ENCODE peak calls at places on chromosomes 2 and 18, in eight cellular contexts. N is PC-3, R is stomach, J is endothelial cell of umbilical vein, H is upper lobe of right lung, Z is cardiac muscle cell, T is colonic mucosa, W is AG04450. D is an unnamed sample. For H3K27me3, the result is how much of the 10 kb centered on the place peaks cover.

GRCh38 chr2:216371756-216372702 is at the start of gene MARCHF4:
- DNase-seq in N (peak), R (peak), J (peak), H (peak), Z (peak), T (peak), W (peak), D (peak)

GRCh38 chr2:43482974-43483373 is 112.9 kb downstream of the THADA start:
- DNase-seq in N (peak), R (no peak), J (no peak), H (no peak), Z (peak), T (no peak), W (no peak), D (no peak)

GRCh38 chr2:57701391-57701791 is 345.2 kb upstream of the VRK2 start:
- DNase-seq in N (no peak), R (no peak), J (no peak), H (no peak), Z (no peak), T (no peak), W (no peak), D (no peak)

GRCh38 chr18:26772691-26773090 is 92.8 kb downstream of the AQP4 start:
- DNase-seq in N (no peak), R (no peak), J (no peak), H (no peak), Z (no peak), T (no peak), W (no peak), D (no peak)

GRCh38 chr2:151363709-151364108 is 6.3 kb downstream of the TNFAIP6 start:
- DNase-seq in N (no peak), R (no peak), J (peak), H (no peak), Z (peak), T (no peak), W (no peak), D (no peak)

GRCh38 chr2:43848174-43848573 is 9.4 kb downstream of the ABCG8 start:
- DNase-seq in N (peak), R (no peak), J (no peak), H (no peak), Z (no peak), T (no peak), W (no peak), D (no peak)

GRCh38 chr2:198072655-198073054 is 268.3 kb downstream of the PLCL1 start:
- DNase-seq in N (no peak), R (no peak), J (peak), H (no peak), Z (no peak), T (no peak), W (no peak), D (no peak)

GRCh38 chr18:41954827-41955613 is at the start of gene PIK3C3:
- DNase-seq in N (peak), R (peak), J (peak), H (peak), Z (peak), T (peak), W (peak), D (peak)

GRCh38 chr2:191245046-191245868 is at the start of gene MYO1B:
- DNase-seq in N (peak), R (peak), J (peak), H (peak), Z (peak), T (peak), W (peak), D (peak)
- TF ChIP-seq CTCF in N (peak), R (peak), J (peak), H (peak), Z (peak), T (peak), W (peak), D (peak)

DNA sequence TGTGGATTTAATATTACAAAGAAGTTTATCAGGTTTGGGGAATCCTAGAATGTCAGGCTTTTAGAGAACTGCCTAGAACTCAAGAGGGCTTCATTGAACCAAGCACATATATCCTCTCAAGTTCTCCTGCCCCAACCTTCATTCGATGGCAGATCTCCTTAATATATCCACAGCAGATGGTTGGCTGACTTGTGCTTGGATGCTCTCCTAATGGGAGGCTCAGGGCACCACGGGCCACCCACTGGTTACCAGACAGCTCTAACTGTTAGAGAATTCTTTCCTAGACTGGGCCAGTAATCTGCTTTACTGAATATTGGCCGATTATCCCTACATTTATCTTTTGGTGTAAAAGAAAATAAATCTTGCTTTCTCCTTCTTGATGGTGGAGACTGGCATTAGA is 87.2 kb upstream of the ATP8B1 start:
- DNase-seq in N (no peak), R (no peak), J (no peak), H (no peak), Z (no peak), T (no peak), W (no peak), D (no peak)
- H3K27me3 ChIP-seq in N (under half), R (under half), J (under half), H (under half), Z (under half), T (under half), W (under half), D (under half)

DNA sequence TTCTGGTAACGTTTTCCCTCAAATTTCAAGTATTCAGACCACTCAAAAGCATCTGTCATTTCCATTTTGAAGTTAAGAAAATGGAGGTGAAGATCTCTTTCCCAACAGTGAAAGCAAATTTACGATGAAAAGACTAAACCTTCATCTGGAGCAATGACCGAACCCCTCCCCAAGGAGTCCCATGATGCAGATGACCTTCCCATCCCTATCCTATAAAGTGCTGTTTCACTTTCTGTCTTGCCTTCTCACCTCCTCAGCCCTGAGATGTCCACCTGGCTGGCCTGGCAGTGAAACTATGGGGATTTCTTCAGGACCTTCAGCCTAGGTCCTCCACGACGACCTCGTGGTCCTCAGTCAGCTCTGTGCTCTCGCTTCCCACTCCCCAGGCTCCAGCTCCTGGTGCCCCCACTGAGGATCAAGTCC is 925 bp upstream of the NPC1 start:
- DNase-seq in N (no peak), R (no peak), J (no peak), H (no peak), Z (no peak), T (peak), W (no peak), D (no peak)
- TF ChIP-seq CTCF in N (no peak), R (no peak), J (no peak), H (no peak), Z (no peak), T (no peak), W (no peak), D (no peak)

DNA sequence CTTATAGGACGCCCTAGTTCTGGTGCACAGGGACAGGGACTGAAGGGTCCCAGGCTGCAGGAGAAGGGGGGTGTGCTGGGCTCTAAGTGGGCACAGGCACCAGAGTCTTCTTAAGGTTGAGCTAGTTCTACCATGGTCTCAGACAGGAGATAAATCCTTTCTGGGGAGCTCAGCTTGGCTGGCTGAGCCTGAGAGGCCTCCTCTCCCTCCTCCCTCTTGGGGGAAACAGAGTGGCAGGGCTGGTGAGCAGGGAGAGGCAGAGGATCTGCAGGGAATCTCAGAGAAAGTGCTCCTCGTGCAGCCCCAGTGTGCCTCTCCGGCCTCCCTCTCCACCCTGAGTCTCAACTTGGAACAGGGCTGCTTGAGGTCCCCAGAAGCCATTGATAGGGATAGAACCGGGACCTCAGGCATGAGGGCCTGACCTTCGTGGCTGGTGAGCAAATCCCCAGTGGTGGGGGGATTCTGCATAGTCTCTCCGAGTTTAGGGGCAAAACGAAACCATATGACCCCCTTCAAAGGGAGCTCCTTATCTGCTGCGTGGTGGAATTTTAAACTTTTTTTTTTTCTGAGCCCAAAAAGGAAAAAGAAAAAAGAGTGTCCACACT is 2.0 kb downstream of the GDF7 start:
- DNase-seq in N (no peak), R (no peak), J (no peak), H (peak), Z (no peak), T (no peak), W (no peak), D (no peak)
- H3K27me3 ChIP-seq in N (under half), R (under half), J (half or more), H (half or more), Z (half or more), T (half or more), W (half or more), D (half or more)

DNA sequence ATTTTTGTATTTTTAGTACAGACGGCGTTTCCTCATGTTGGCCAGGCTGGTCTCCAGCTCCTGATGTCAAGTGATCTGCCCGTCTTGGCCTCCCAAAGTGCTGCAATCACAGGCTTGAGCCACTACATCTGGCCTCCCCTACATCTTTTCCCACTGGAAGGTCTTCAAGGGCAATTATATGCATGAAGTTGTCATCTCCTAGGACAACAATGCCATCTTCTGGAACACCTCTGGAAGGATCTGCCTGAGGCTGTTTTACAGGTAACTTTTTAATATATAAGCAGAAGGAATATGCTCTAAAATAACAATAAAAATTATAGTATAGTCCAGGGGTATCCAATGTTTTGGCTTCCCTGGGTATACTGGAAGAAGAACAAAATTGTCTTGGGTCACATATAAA is 321.4 kb downstream of the AFF3 start:
- DNase-seq in N (peak), R (no peak), J (no peak), H (no peak), Z (peak), T (no peak), W (no peak), D (no peak)
- TF ChIP-seq CTCF in N (peak), R (no peak), J (no peak), H (no peak), Z (no peak), T (no peak), W (no peak), D (no peak)

GRCh38 chr2:68646303-68646702 is 2.9 kb downstream of the PROKR1 start:
- DNase-seq in N (peak), R (no peak), J (no peak), H (no peak), Z (no peak), T (no peak), W (no peak), D (no peak)
- H3K27me3 ChIP-seq in N (under half), R (under half), J (half or more), H (under half), Z (under half), T (under half), W (half or more), D (under half)

D was measured in BE2C.